ENCODE peak calls at places on chromosomes 3 and 15, in six cellular contexts. Q is mammary epithelial cell, L is AG09309, A is OCI-LY7, J is epithelial cell of proximal tubule, D is cardiac muscle cell. F is an unnamed sample.

GRCh38 chr3:173617490-173617889 is 219.9 kb downstream of the NLGN1 start:
- DNase-seq in Q (no peak), L (no peak), A (no peak), J (no peak), D (no peak), F (peak)

GRCh38 chr3:195806211-195806915 is 5.4 kb downstream of the MUC4 start:
- DNase-seq in Q (no peak), L (no peak), A (peak), J (no peak), D (no peak), F (peak)

GRCh38 chr3:46778101-46778500 is 60.4 kb upstream of the PRSS50 start:
- DNase-seq in Q (no peak), L (no peak), A (peak), J (no peak), D (no peak), F (no peak)

GRCh38 chr3:126370055-126370454 is 12.8 kb upstream of the KLF15 start:
- DNase-seq in Q (no peak), L (no peak), A (no peak), J (no peak), D (no peak), F (no peak)

GRCh38 chr3:105274958-105275357 is 91.8 kb upstream of the ALCAM start:
- DNase-seq in Q (peak), L (peak), A (no peak), J (no peak), D (peak), F (no peak)

GRCh38 chr3:192887047-192887446 is 30.6 kb downstream of the MB21D2 start:
- DNase-seq in Q (no peak), L (no peak), A (no peak), J (no peak), D (peak), F (no peak)

GRCh38 chr3:24591661-24592555 is 97.3 kb upstream of the THRB start:
- DNase-seq in Q (peak), L (peak), A (no peak), J (no peak), D (no peak), F (no peak)

GRCh38 chr3:41848745-41849574 is 112.9 kb downstream of the ULK4 start:
- DNase-seq in Q (no peak), L (no peak), A (no peak), J (no peak), D (no peak), F (no peak)

GRCh38 chr15:41897327-41897726 is 3.5 kb upstream of the SPTBN5 start:
- DNase-seq in Q (no peak), L (no peak), A (no peak), J (no peak), D (no peak), F (no peak)

GRCh38 chr15:83697716-83698115 is 43.8 kb downstream of the ADAMTSL3 start:
- DNase-seq in Q (peak), L (no peak), A (no peak), J (no peak), D (no peak), F (no peak)

GRCh38 chr3:14680716-14681115 is 5.8 kb downstream of the C3orf20 start:
- DNase-seq in Q (no peak), L (no peak), A (no peak), J (no peak), D (peak), F (peak)

GRCh38 chr3:184872200-184872599 is 60.2 kb downstream of the VPS8 start:
- DNase-seq in Q (no peak), L (no peak), A (no peak), J (no peak), D (no peak), F (no peak)

GRCh38 chr3:11716576-11717250 is 73.0 kb upstream of the VGLL4 start:
- DNase-seq in Q (peak), L (no peak), A (no peak), J (no peak), D (peak), F (no peak)

GRCh38 chr3:64343692-64344440 is 118.6 kb upstream of the PRICKLE2 start:
- DNase-seq in Q (peak), L (no peak), A (no peak), J (no peak), D (peak), F (no peak)

GRCh38 chr3:140553591-140553990 is 124.3 kb upstream of the TRIM42 start:
- DNase-seq in Q (no peak), L (no peak), A (no peak), J (no peak), D (no peak), F (no peak)

GRCh38 chr15:39631357-39631756 is 50.5 kb downstream of the THBS1 start:
- DNase-seq in Q (peak), L (no peak), A (no peak), J (no peak), D (no peak), F (no peak)

GRCh38 chr3:61701019-61701418 is 139.6 kb downstream of the PTPRG start:
- DNase-seq in Q (peak), L (no peak), A (no peak), J (no peak), D (no peak), F (no peak)

DNA sequence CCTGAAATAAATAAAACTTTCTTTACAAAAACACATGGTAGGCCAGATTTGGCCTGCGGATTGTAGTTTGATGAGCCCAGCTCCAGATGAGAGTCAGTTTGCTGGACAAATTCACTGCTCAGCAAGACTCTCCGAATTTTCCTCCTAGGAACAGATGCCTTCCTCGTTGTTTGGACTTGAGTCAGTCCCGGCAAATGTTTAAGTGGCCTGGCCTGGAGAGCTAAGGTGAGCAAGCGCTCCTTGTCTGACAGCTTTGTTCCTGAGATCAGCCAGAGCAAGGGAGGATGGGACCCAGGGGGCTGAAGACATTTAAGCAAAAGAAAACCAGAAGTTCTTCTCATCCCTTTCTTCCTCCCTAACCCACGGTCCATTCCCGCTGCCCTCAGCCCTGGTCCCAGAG is 40.2 kb downstream of the POLR2M start:
- DNase-seq in Q (no peak), L (no peak), A (no peak), J (no peak), D (no peak), F (no peak)
- H3K4me3 ChIP-seq in Q (no peak), L (no peak), A (no peak), J (no peak), D (no peak), F (peak)

GRCh38 chr3:8371085-8371551 is 130.5 kb upstream of the LMCD1 start:
- DNase-seq in Q (peak), L (peak), A (no peak), J (no peak), D (peak), F (no peak)

GRCh38 chr3:8366214-8366613 is 135.4 kb upstream of the LMCD1 start:
- DNase-seq in Q (no peak), L (no peak), A (no peak), J (no peak), D (peak), F (no peak)

GRCh38 chr3:8371955-8372600 is 129.5 kb upstream of the LMCD1 start:
- DNase-seq in Q (no peak), L (no peak), A (no peak), J (no peak), D (peak), F (no peak)

GRCh38 chr3:8369638-8370037 is 132.0 kb upstream of the LMCD1 start:
- DNase-seq in Q (no peak), L (no peak), A (no peak), J (no peak), D (no peak), F (no peak)

DNA sequence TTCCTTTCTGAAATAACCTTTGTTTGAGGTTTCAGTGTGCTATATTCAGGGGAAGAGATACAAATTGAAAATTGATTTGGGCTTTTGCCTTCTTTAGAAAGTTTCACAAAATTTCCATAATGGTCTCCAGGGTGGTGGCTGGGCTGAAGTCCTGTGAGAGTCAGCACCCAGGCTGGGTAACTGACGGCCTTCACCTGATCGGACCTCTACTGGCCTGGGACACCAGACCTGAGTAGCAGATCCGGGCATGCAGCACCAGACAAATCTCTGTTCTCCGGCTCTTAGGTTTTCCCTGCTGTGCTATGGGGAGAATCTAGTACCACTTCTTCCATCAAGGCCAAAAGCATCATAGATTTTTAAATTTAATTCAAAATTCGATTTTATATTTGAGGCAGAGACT is 133.0 kb upstream of the LMCD1 start:
- DNase-seq in Q (no peak), L (no peak), A (no peak), J (no peak), D (no peak), F (no peak)
- TF ChIP-seq CTCF in Q (no peak), L (no peak), A (no peak), J (no peak), D (no peak), F (no peak)

GRCh38 chr3:149621218-149622005 is 36.4 kb downstream of the WWTR1 start:
- DNase-seq in Q (peak), L (peak), A (no peak), J (no peak), D (peak), F (no peak)
- H3K4me3 ChIP-seq in Q (no peak), L (no peak), A (no peak), J (no peak), D (no peak), F (no peak)

DNA sequence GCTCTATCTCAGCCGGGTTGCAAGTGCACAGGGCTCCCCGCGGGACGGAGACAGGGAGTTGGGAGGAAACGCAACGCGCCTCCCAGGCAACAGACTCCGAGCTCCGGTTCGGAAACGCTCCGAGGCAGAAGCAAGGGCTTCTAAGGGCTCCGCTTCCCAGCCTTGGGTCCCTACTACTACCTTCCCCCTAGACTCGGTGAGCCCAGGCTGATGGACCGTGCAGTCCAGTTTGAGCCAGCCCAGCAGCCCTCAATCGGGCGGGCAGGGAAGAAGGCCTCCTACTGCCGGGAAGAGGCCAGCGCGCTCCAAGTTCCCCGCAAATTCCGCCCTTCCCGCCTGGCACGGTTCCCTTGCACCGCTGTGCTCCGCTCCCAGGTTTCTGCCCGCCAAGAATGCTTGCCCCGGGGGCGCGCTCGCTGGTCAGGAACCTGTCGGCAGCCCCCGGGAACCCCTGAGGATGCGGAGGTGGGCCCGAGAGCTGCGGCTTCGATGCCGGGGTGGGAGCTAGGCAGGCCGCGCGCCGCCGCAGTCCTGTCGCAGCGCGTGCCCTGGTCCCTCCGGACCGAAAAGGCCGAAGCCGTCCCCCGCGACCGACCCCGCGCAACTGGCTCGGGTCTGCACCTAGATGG is 728 bp downstream of the TRANK1 start:
- DNase-seq in Q (peak), L (no peak), A (peak), J (no peak), D (peak), F (peak)
- TF ChIP-seq CTCF in Q (no peak), L (peak), A (no peak), J (no peak), D (peak), F (no peak)

DNA sequence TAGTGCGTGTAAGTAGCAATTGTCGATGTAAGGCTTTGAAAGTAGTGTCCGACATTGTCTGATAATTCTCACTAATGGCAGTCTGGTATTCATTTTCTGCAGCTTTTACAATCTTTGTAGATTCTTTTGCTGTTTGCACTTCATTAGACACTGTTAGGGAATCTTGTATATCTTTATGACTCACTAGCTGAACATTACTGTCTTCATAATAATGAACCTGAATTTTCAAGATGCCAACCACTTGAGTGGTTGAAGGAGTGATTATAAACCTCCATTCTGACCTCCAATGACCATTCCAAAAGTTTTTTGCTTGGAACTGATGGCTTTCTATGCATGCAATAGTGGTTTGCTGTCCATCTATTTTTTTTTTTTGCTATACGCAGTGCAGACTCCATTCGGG is 76.4 kb upstream of the MFGE8 start:
- DNase-seq in Q (no peak), L (peak), A (no peak), J (no peak), D (peak), F (no peak)
- H3K4me3 ChIP-seq in Q (no peak), L (no peak), A (no peak), J (no peak), D (no peak), F (no peak)

F was measured in thyroid gland.